ENCODE peak calls at places on chromosomes 12 and 14, in nine cellular contexts. Z is AG09309, W is omental fat pad, G is glutamatergic neuron, R is HFF-Myc, B is AG04450, P is cardiac fibroblast, U is progenitor cell of endocrine pancreas, E is stomach. J is an unnamed sample.

GRCh38 chr12:106065506-106065905 is 73.2 kb downstream of the NUAK1 start:
- DNase-seq in W (no peak), G (no peak), P (no peak), E (no peak), Z (no peak), R (no peak), B (no peak), U (no peak), J (no peak)

GRCh38 chr12:62250671-62251608 is 9.3 kb upstream of the USP15 start:
- DNase-seq in E (no peak), Z (no peak), U (no peak), B (no peak), G (no peak), R (no peak), P (peak), W (no peak), J (peak)

GRCh38 chr12:47717443-47718193 is 7.7 kb downstream of the ENDOU start:
- DNase-seq in Z (peak), B (peak), P (peak), E (peak), W (peak), R (peak), U (peak), G (peak), J (peak)

GRCh38 chr12:123119808-123120207 is 31.1 kb downstream of the PITPNM2 start:
- DNase-seq in P (no peak), G (no peak), B (no peak), E (no peak), R (no peak), Z (no peak), U (no peak), W (no peak), J (no peak)

GRCh38 chr12:70876952-70877351 is 43.6 kb downstream of the PTPRR start:
- DNase-seq in P (peak), E (no peak), U (no peak), W (no peak), B (no peak), G (no peak), R (no peak), Z (no peak), J (peak)

GRCh38 chr14:92209141-92209540 is 87.4 kb downstream of the CPSF2 start:
- DNase-seq in W (no peak), G (no peak), B (no peak), P (no peak), E (no peak), Z (no peak), R (no peak), U (no peak), J (no peak)

GRCh38 chr14:65373011-65373670 is 39.4 kb upstream of the FUT8 start:
- DNase-seq in Z (no peak), B (no peak), R (no peak), P (no peak), G (no peak), W (no peak), E (no peak), U (no peak), J (peak)

GRCh38 chr14:101123639-101124525 is 220.4 kb upstream of the RTL1 start:
- DNase-seq in B (no peak), E (peak), W (peak), Z (no peak), U (no peak), P (no peak), G (no peak), R (no peak), J (no peak)

GRCh38 chr12:65022441-65022840 is 98.7 kb downstream of the WIF1 start:
- DNase-seq in P (no peak), R (no peak), Z (no peak), U (no peak), E (no peak), G (no peak), W (no peak), B (no peak), J (no peak)

GRCh38 chr12:25590021-25590721 is 37.1 kb upstream of the LMNTD1 start:
- DNase-seq in G (no peak), B (no peak), W (no peak), P (no peak), U (no peak), E (no peak), Z (no peak), R (no peak), J (no peak)

GRCh38 chr12:132471858-132472255 is 18.1 kb upstream of the FBRSL1 start:
- DNase-seq in G (no peak), U (no peak), Z (no peak), P (no peak), W (no peak), E (no peak), B (no peak), R (no peak), J (no peak)

GRCh38 chr14:81285250-81285649 is 64.5 kb upstream of the GTF2A1 start:
- DNase-seq in P (no peak), G (no peak), W (no peak), B (no peak), Z (no peak), E (no peak), R (no peak), U (no peak), J (no peak)

GRCh38 chr14:53180272-53181221 is 27.4 kb upstream of the DDHD1 start:
- DNase-seq in G (no peak), Z (peak), U (no peak), W (no peak), B (no peak), E (no peak), P (peak), R (no peak), J (no peak)

GRCh38 chr14:40757376-40757775 is 849.3 kb upstream of the LRFN5 start:
- DNase-seq in B (no peak), E (no peak), W (no peak), R (no peak), G (no peak), Z (no peak), P (no peak), U (no peak), J (no peak)

GRCh38 chr12:127726928-127727327 is 540.0 kb upstream of the TMEM132C start:
- DNase-seq in B (no peak), E (no peak), Z (no peak), U (no peak), R (no peak), P (no peak), G (no peak), W (no peak), J (no peak)

GRCh38 chr14:69669375-69669774 is 58.0 kb downstream of the SUSD6 start:
- DNase-seq in U (no peak), Z (no peak), W (no peak), B (no peak), G (no peak), R (no peak), E (no peak), P (no peak), J (no peak)

GRCh38 chr12:16198884-16199283 is 78.6 kb downstream of the SLC15A5 start:
- DNase-seq in G (peak), Z (no peak), W (no peak), U (no peak), B (no peak), P (no peak), E (no peak), R (no peak), J (no peak)

GRCh38 chr14:51979399-51979709 is 10.0 kb upstream of the RTRAF start:
- DNase-seq in R (no peak), E (no peak), W (no peak), G (no peak), P (no peak), B (no peak), U (no peak), Z (no peak), J (no peak)
- TF ChIP-seq CTCF in R (no peak), E (no peak), W (no peak), G (peak), P (no peak), B (no peak), U (no peak), Z (no peak), J (no peak)

DNA sequence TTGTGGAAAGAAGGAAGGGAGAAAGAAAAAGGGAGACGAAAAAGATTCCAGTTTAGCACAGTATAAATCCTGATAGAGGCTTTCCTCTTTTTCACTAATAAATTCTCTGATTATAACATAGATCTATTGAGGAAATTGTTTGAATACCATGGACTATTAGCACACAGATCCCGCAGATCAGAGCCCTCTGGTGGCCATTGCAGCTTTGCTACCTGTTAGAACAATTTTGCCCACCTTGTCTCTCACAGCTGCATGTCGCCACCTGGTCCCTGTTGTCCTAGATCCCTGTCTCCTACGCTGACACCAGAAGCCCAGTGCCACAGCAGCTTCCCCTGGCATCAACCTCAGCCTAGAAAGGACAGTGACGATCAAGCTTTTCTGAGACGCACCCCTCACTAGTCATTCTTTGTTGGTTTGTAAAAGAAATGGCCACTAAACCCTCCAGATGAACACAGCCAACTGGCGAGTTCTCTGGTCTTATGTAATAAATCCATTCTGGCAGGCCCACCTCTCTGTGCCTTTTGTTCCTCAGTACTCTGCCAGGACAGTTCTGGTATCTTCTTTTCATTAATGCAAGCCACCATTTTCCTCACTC is 9.9 kb downstream of the GPHB5 start:
- DNase-seq in U (no peak), B (no peak), G (no peak), P (peak), Z (no peak), E (no peak), W (no peak), R (no peak), J (peak)
- TF ChIP-seq CTCF in U (peak), B (peak), G (peak), P (peak), Z (peak), E (no peak), W (no peak), R (peak), J (peak)

DNA sequence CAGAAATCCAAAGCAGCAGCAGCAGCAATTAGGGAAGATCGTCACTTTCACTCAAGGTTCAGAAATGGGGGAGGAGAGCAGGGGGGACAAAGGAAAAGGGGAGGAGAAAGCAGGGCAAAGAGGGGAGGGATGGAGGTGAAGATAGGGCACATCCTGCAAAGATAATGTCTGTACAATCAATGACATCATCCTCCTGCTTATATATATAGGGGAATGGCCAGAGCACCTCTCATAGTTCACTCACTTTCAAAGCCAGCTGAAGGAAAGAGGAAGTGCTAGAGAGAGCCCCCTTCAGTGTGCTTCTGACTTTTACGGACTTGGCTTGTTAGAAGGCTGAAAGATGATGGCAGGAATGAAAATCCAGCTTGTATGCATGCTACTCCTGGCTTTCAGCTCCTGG is at the start of gene NTS:
- DNase-seq in U (no peak), E (no peak), P (no peak), W (no peak), G (no peak), B (no peak), Z (no peak), R (no peak), J (no peak)
- TF ChIP-seq CTCF in U (no peak), E (no peak), P (no peak), W (no peak), G (no peak), B (no peak), Z (no peak), R (no peak), J (no peak)

DNA sequence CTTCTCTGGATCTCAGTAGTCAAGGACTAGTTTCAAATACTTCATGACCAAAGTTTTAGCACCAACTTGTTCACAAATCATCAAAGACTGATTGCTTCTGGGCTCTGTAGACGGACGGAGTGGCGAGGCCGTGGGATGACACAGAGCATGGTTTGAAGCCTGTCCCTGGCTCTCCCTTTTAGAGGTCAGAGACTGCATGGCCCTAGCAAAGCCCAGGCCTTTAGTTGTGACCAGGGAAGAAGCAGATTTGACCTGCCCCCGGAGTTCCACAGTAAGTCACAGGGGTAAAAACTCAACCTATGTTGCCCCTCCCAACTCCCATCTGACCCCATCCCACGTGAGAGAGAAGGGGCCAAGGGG is 90.4 kb downstream of the SYNE3 start:
- DNase-seq in P (no peak), R (no peak), G (no peak), E (no peak), W (no peak), U (no peak), Z (no peak), B (no peak), J (no peak)
- TF ChIP-seq CTCF in P (no peak), R (no peak), G (no peak), E (no peak), W (no peak), U (no peak), Z (no peak), B (no peak), J (no peak)

DNA sequence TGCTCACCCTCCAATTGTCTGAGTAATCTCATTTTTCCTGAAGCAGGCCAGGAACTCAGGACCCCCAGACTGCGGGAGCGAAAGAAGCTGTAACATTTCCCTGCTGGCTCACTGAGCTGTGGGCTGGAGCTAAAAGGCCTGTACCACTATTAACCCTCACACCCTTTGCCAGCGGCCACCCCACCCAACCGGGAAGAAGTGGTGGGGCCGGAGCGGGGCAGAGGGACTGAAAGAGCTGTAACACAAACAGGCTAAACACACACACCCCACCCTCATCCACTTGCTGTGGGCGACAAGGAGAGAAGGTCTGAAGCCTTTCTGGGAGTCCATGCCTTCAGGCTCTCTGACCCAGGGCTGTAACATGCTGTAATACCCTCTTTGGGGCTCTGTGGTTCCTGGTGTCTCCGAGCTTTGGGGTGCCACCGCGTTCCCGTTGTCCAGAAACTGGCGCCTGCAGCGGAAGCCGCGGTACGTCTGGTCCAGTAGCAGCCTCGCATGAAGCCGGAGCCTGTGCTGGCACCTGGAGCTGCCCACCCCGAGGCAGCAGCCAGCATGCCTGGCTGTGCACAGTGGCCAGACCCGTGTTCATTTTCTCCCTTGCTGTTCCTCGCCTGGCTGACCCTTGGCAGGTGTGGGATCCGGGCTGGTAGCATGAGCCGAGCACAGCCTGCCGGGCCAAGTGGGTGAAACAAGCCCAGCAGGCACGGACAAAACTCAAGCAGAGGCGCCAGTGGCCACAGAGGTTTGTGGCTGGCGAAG is 345.5 kb upstream of the MGAT4C start:
- DNase-seq in G (no peak), Z (no peak), B (no peak), U (no peak), P (no peak), W (no peak), E (no peak), R (no peak), J (no peak)
- TF ChIP-seq CTCF in G (no peak), Z (no peak), B (no peak), U (no peak), P (no peak), W (no peak), E (no peak), R (no peak), J (no peak)

GRCh38 chr14:55323910-55324309 is 52.7 kb downstream of the FBXO34 start:
- DNase-seq in R (no peak), G (no peak), Z (no peak), B (no peak), P (no peak), U (no peak), W (no peak), E (no peak), J (no peak)
- TF ChIP-seq CTCF in R (no peak), G (no peak), Z (no peak), B (no peak), P (no peak), U (no peak), W (no peak), E (no peak), J (no peak)

DNA sequence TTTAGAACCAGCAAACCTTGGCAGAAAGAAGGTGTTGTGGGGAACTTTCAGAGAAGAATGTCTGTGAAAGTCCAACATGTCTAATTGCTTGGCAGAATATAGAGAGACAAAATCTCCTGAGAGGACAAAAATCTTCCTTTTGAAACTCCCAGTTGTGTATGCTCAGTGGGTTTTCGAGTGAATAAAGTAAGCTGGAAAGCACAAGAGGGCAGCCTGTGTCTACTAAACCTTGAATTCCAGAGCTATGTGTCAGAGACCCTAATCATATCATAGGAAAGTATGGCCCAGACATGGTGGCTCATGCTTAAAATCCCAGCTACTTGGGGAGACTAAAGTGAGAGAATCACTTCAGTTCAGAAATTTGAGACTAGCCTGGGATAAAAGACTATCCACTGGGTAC is 661.2 kb downstream of the SLC16A7 start:
- DNase-seq in B (peak), Z (peak), E (no peak), U (no peak), W (no peak), P (peak), R (peak), G (no peak), J (peak)
- TF ChIP-seq CTCF in B (peak), Z (peak), E (no peak), U (peak), W (no peak), P (peak), R (peak), G (no peak), J (peak)